ENCODE peak calls at places on chromosomes 12 and 14, in eight cellular contexts. M, Y, Z, X, L, H, G and O are unnamed samples.

GRCh38 chr14:106518054-106518943 is 991.9 kb downstream of the TMEM121 start:
- DNase-seq in M (no peak), Y (peak; percentile 54), Z (no peak), X (no peak), L (no peak), H (no peak), G (peak; percentile 70), O (no peak)

GRCh38 chr14:75654127-75654732 is 6.4 kb downstream of the ERG28 start:
- DNase-seq in M (peak; percentile 84), Y (peak; percentile 79), Z (peak; percentile 76), X (peak; percentile 86), L (peak; percentile 87), H (peak; percentile 85), G (peak; percentile 68), O (peak; percentile 87)

GRCh38 chr14:99564256-99564902 is 39.6 kb downstream of the CCDC85C start:
- DNase-seq in M (no peak), Y (no peak), Z (no peak), X (no peak), L (peak; percentile 58), H (peak; percentile 90), G (no peak), O (no peak)

GRCh38 chr14:23550131-23550826 is 1.3 kb downstream of the ZFHX2 start:
- DNase-seq in M (no peak), Y (no peak), Z (no peak), X (no peak), L (no peak), H (no peak), G (no peak), O (no peak)

GRCh38 chr14:79602742-79603141 is 608.6 kb downstream of the DIO2 start:
- DNase-seq in M (no peak), Y (no peak), Z (no peak), X (no peak), L (no peak), H (no peak), G (no peak), O (no peak)

GRCh38 chr14:73325630-73326299 is 88.5 kb downstream of the PAPLN start:
- DNase-seq in M (no peak), Y (no peak), Z (no peak), X (no peak), L (no peak), H (no peak), G (no peak), O (no peak)

GRCh38 chr14:98952595-98953325 is 319.2 kb downstream of the BCL11B start:
- DNase-seq in M (no peak), Y (no peak), Z (no peak), X (no peak), L (peak; percentile 65), H (no peak), G (no peak), O (no peak)

GRCh38 chr14:76376878-76377523 is 1.1 kb downstream of the ESRRB start:
- DNase-seq in M (no peak), Y (no peak), Z (no peak), X (peak; percentile 37), L (no peak), H (no peak), G (no peak), O (peak; percentile 31)

GRCh38 chr12:58310828-58311273 is 369.5 kb downstream of the ATP23 start:
- DNase-seq in M (no peak), Y (peak; percentile 55), Z (no peak), X (no peak), L (peak; percentile 96), H (no peak), G (no peak), O (no peak)

GRCh38 chr12:23055004-23055403 is 430.0 kb downstream of the ETNK1 start:
- DNase-seq in M (peak; percentile 74), Y (peak; percentile 29), Z (no peak), X (peak; percentile 17), L (peak; percentile 23), H (no peak), G (no peak), O (peak; percentile 51)

GRCh38 chr14:105492051-105492965 is 1.3 kb downstream of the TEDC1 start:
- DNase-seq in M (peak; percentile 21), Y (no peak), Z (peak; percentile 2), X (peak; percentile 10), L (no peak), H (no peak), G (peak; percentile 78), O (peak; percentile 14)

GRCh38 chr14:98131406-98131805 is 1140.6 kb downstream of the BCL11B start:
- DNase-seq in M (no peak), Y (peak; percentile 51), Z (no peak), X (no peak), L (no peak), H (no peak), G (no peak), O (no peak)

GRCh38 chr12:111088409-111088808 is 168.0 kb upstream of the MYL2 start:
- DNase-seq in M (no peak), Y (no peak), Z (no peak), X (no peak), L (no peak), H (no peak), G (no peak), O (no peak)

GRCh38 chr12:92582466-92582865 is 120.3 kb upstream of the PLEKHG7 start:
- DNase-seq in M (no peak), Y (no peak), Z (no peak), X (no peak), L (no peak), H (no peak), G (no peak), O (no peak)

GRCh38 chr12:75155962-75156361 is 53.7 kb downstream of the KCNC2 start:
- DNase-seq in M (no peak), Y (no peak), Z (no peak), X (no peak), L (no peak), H (no peak), G (no peak), O (no peak)

GRCh38 chr14:101636081-101636560 is 74.8 kb downstream of the DIO3 start:
- DNase-seq in M (no peak), Y (peak; percentile 31), Z (no peak), X (no peak), L (no peak), H (no peak), G (no peak), O (no peak)

GRCh38 chr14:105473033-105473676 is 1.5 kb upstream of the CRIP2 start:
- DNase-seq in M (no peak), Y (no peak), Z (no peak), X (no peak), L (peak; percentile 25), H (peak; percentile 87), G (no peak), O (no peak)

GRCh38 chr14:74792249-74793039 is 29.3 kb downstream of the YLPM1 start:
- DNase-seq in M (no peak), Y (peak; percentile 22), Z (no peak), X (no peak), L (no peak), H (no peak), G (no peak), O (no peak)

GRCh38 chr12:107356266-107356936 is 263.1 kb upstream of the CRY1 start:
- DNase-seq in M (no peak), Y (no peak), Z (no peak), X (no peak), L (peak; percentile 86), H (peak; percentile 51), G (no peak), O (no peak)

GRCh38 chr12:28603801-28604200 is 413.5 kb downstream of the CCDC91 start:
- DNase-seq in M (no peak), Y (no peak), Z (no peak), X (no peak), L (no peak), H (no peak), G (no peak), O (no peak)

GRCh38 chr12:2739832-2740641 is 54.7 kb upstream of the FKBP4 start:
- DNase-seq in M (peak; percentile 25), Y (no peak), Z (no peak), X (peak; percentile 21), L (peak; percentile 64), H (peak; percentile 32), G (no peak), O (no peak)
- TF ChIP-seq CTCF in M (peak; percentile 85), Y (no peak), Z (peak; percentile 69), X (peak; percentile 57), L (peak; percentile 71), H (peak; percentile 71), G (no peak), O (peak; percentile 38)

DNA sequence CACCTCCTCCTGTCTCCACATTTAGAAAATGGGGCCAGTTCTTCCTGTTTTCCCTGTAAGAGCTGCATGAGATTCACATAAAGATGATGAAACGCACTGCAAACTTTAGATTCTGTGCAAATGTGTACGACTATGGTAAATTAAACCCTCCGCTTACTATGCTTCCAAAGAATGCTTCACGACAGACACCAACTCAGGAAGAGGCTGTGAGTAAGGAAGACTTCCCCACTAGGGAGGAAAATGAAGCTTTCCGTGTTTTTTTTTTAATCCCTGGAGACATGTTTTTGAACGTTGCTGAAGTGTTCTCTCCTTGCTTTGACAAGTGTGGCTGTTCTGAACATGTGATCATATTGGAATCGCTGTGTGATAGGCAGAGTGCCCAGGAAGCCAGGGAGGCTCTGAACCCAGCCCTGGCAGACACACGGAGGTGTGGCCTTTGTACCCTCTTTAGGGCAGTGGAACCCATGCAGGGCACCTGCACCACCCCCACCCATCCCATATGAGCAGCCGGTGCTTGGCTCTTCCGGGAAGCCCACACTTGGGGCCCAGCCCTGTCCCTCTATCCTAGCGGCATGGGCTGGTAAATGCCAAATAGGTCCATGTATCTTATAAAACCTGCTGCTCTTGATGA is 7.5 kb upstream of the SYNE3 start:
- DNase-seq in M (no peak), Y (no peak), Z (no peak), X (no peak), L (no peak), H (peak; percentile 71), G (peak; percentile 84), O (no peak)
- TF ChIP-seq CTCF in M (no peak), Y (peak; percentile 17), Z (no peak), X (no peak), L (no peak), H (peak; percentile 18), G (no peak), O (no peak)

GRCh38 chr14:28375295-28375694 is 391.3 kb upstream of the FOXG1 start:
- DNase-seq in M (peak; percentile 63), Y (no peak), Z (no peak), X (peak; percentile 32), L (peak; percentile 56), H (no peak), G (no peak), O (peak; percentile 17)
- TF ChIP-seq CTCF in M (peak; percentile 72), Y (no peak), Z (peak; percentile 47), X (peak; percentile 36), L (peak; percentile 79), H (no peak), G (no peak), O (peak; percentile 43)

GRCh38 chr12:11807453-11807852 is 158.0 kb downstream of the ETV6 start:
- DNase-seq in M (no peak), Y (peak; percentile 30), Z (no peak), X (no peak), L (no peak), H (no peak), G (no peak), O (no peak)

GRCh38 chr12:11805680-11806079 is 156.2 kb downstream of the ETV6 start:
- DNase-seq in M (no peak), Y (no peak), Z (no peak), X (no peak), L (peak; percentile 12), H (no peak), G (no peak), O (no peak)

GRCh38 chr12:11801643-11802042 is 152.2 kb downstream of the ETV6 start:
- DNase-seq in M (no peak), Y (no peak), Z (no peak), X (no peak), L (no peak), H (no peak), G (no peak), O (no peak)

GRCh38 chr12:11804130-11804529 is 154.7 kb downstream of the ETV6 start:
- DNase-seq in M (no peak), Y (peak; percentile 47), Z (no peak), X (no peak), L (no peak), H (no peak), G (no peak), O (no peak)

GRCh38 chr12:11805043-11805442 is 155.6 kb downstream of the ETV6 start:
- DNase-seq in M (no peak), Y (no peak), Z (no peak), X (no peak), L (no peak), H (no peak), G (no peak), O (no peak)
- TF ChIP-seq CTCF in M (peak; percentile 49), Y (no peak), Z (peak; percentile 55), X (no peak), L (peak; percentile 33), H (no peak), G (no peak), O (no peak)